ENCODE peak calls at places on chromosome 6, in nine cellular contexts. C is nephron progenitor cell; U is NAMALWA; R is fibroblast of the aortic adventitia; G is naive B cell; D is CD8-positive, alpha-beta T cell; B is 8988T; Z is activated T-helper 1 cell treated with anti-CD3 and anti-CD28 coated beads, Interleukin-2, amount 50 U/mL, for 16 hours; X is HCT116. M is an unnamed sample.

GRCh38 chr6:157059781-157060180 is 263.5 kb downstream of the TMEM242 start:
- DNase-seq in X (no peak), B (no peak), R (no peak), Z (no peak), U (no peak), C (no peak), G (no peak), D (no peak), M (no peak)

GRCh38 chr6:3654436-3654835 is 97.1 kb downstream of the PXDC1 start:
- DNase-seq in R (no peak), C (no peak), D (no peak), X (no peak), G (no peak), B (no peak), U (no peak), Z (no peak), M (no peak)

GRCh38 chr6:81978230-81978629 is 225.7 kb upstream of the TENT5A start:
- DNase-seq in R (no peak), X (no peak), Z (no peak), U (no peak), D (no peak), G (no peak), C (no peak), B (no peak), M (no peak)

GRCh38 chr6:22320750-22321149 is 23.9 kb upstream of the PRL start:
- DNase-seq in C (no peak), X (peak), U (no peak), G (no peak), B (no peak), Z (no peak), D (no peak), R (peak), M (no peak)

GRCh38 chr6:39209360-39209811 is 19.9 kb downstream of the KCNK5 start:
- DNase-seq in C (no peak), X (no peak), R (no peak), B (no peak), D (no peak), U (no peak), Z (no peak), G (no peak), M (no peak)

GRCh38 chr6:53565886-53566285 is 21.0 kb upstream of the GCLC start:
- DNase-seq in X (no peak), B (no peak), D (no peak), C (no peak), G (no peak), Z (no peak), R (peak), U (no peak), M (no peak)

GRCh38 chr6:85287654-85288053 is 162.2 kb upstream of the NT5E start:
- DNase-seq in Z (no peak), X (no peak), B (no peak), D (no peak), C (no peak), G (no peak), U (no peak), R (no peak), M (no peak)

GRCh38 chr6:116316772-116317467 is 37.2 kb upstream of the TSPYL1 start:
- DNase-seq in U (no peak), D (no peak), Z (no peak), C (no peak), R (peak), B (no peak), G (no peak), X (no peak), M (peak)

GRCh38 chr6:1317302-1317815 is 5.5 kb downstream of the FOXQ1 start:
- DNase-seq in Z (no peak), G (no peak), D (no peak), R (no peak), X (no peak), C (no peak), U (no peak), B (no peak), M (no peak)

GRCh38 chr6:157647261-157647915 is 175.7 kb upstream of the SNX9 start:
- DNase-seq in R (no peak), G (no peak), Z (no peak), C (no peak), D (no peak), B (no peak), U (no peak), X (no peak), M (no peak)

GRCh38 chr6:34324738-34325444 is 67.6 kb downstream of the NUDT3 start:
- DNase-seq in C (peak), X (no peak), U (no peak), B (no peak), Z (no peak), R (peak), G (no peak), D (no peak), M (peak)

GRCh38 chr6:149037026-149037734 is 280.3 kb upstream of the TAB2 start:
- DNase-seq in Z (no peak), X (no peak), G (no peak), B (no peak), R (no peak), D (no peak), C (peak), U (no peak), M (no peak)

GRCh38 chr6:132919476-132919875 is 105.1 kb downstream of the RPS12 start:
- DNase-seq in D (no peak), X (no peak), C (no peak), U (no peak), G (no peak), B (no peak), R (peak), Z (no peak), M (no peak)

GRCh38 chr6:146244630-146245143 is 215.8 kb downstream of the GRM1 start:
- DNase-seq in C (no peak), R (no peak), X (no peak), D (no peak), B (no peak), G (no peak), U (no peak), Z (no peak), M (no peak)

GRCh38 chr6:125099211-125100017 is 54.2 kb upstream of the TPD52L1 start:
- DNase-seq in G (peak), B (peak), D (no peak), X (peak), C (peak), R (no peak), U (no peak), Z (no peak), M (peak)

GRCh38 chr6:36911946-36912555 is 26.3 kb downstream of the C6orf89 start:
- DNase-seq in D (no peak), B (no peak), U (no peak), C (no peak), R (no peak), G (peak), X (no peak), Z (no peak), M (peak)

GRCh38 chr6:52547647-52548352 is 29.1 kb downstream of the TRAM2 start:
- DNase-seq in C (no peak), R (peak), X (no peak), Z (no peak), G (no peak), B (no peak), U (no peak), D (no peak), M (peak)

GRCh38 chr6:139330271-139330670 is 38.5 kb upstream of the TXLNB start:
- DNase-seq in G (no peak), B (no peak), D (no peak), U (no peak), X (no peak), Z (no peak), R (no peak), C (no peak), M (no peak)

GRCh38 chr6:126657556-126658129 is 317.7 kb downstream of the CENPW start:
- DNase-seq in Z (no peak), R (peak), G (no peak), U (peak), B (no peak), D (no peak), C (no peak), X (peak), M (peak)

GRCh38 chr6:122494665-122495272 is 23.2 kb upstream of the SERINC1 start:
- DNase-seq in D (no peak), X (no peak), R (no peak), G (no peak), U (no peak), C (no peak), Z (no peak), B (no peak), M (no peak)

GRCh38 chr6:1486387-1486786 is 97.0 kb downstream of the FOXF2 start:
- DNase-seq in Z (no peak), C (no peak), X (no peak), R (no peak), U (no peak), D (no peak), G (no peak), B (no peak), M (no peak)

GRCh38 chr6:71913431-71913830 is 27.1 kb downstream of the RIMS1 start:
- DNase-seq in R (no peak), D (no peak), Z (no peak), G (no peak), X (no peak), C (no peak), U (no peak), B (no peak), M (no peak)

GRCh38 chr6:75171581-75172360 is 34.1 kb downstream of the COL12A1 start:
- DNase-seq in D (no peak), B (no peak), C (no peak), U (no peak), G (no peak), Z (no peak), R (peak), X (no peak), M (no peak)

GRCh38 chr6:40342674-40343230 is 244.4 kb downstream of the LRFN2 start:
- DNase-seq in C (no peak), X (no peak), G (no peak), U (no peak), R (no peak), D (no peak), Z (no peak), B (no peak), M (no peak)

GRCh38 chr6:44116643-44117382 is 10.4 kb downstream of the MRPL14 start:
- DNase-seq in X (no peak), C (no peak), D (no peak), R (peak), G (no peak), Z (no peak), B (no peak), U (no peak), M (peak)

GRCh38 chr6:88380618-88381288 is 214.6 kb upstream of the CNR1 start:
- DNase-seq in G (no peak), B (no peak), Z (no peak), X (no peak), C (no peak), D (no peak), U (no peak), R (peak), M (no peak)

GRCh38 chr6:138004423-138005287 is 102.6 kb downstream of the PERP start:
- DNase-seq in G (peak), C (no peak), B (no peak), U (peak), D (no peak), R (peak), Z (no peak), X (peak), M (peak)

GRCh38 chr6:152634773-152635172 is 2.4 kb downstream of the SYNE1 start:
- DNase-seq in B (no peak), U (no peak), X (no peak), C (no peak), Z (no peak), G (no peak), R (no peak), D (peak), M (no peak)

GRCh38 chr6:118660218-118660569 is 8.8 kb upstream of the CEP85L start:
- DNase-seq in C (no peak), G (no peak), Z (peak), D (peak), R (no peak), B (no peak), U (peak), X (no peak), M (peak)

GRCh38 chr6:166275714-166276166 is 32.5 kb downstream of the PRR18 start:
- DNase-seq in U (peak), B (peak), D (peak), R (peak), X (no peak), C (peak), G (peak), Z (peak), M (peak)

GRCh38 chr6:24274441-24275083 is 83.3 kb downstream of the DCDC2 start:
- DNase-seq in C (no peak), G (no peak), R (peak), D (no peak), U (peak), X (no peak), Z (no peak), B (no peak), M (peak)

GRCh38 chr6:44512868-44513641 is 125.5 kb downstream of the CDC5L start:
- DNase-seq in R (peak), C (no peak), G (no peak), D (no peak), U (peak), B (no peak), X (peak), Z (no peak), M (peak)

GRCh38 chr6:328184-328670 is 35.9 kb downstream of the DUSP22 start:
- DNase-seq in C (no peak), Z (no peak), X (no peak), D (no peak), B (no peak), U (peak), R (peak), G (no peak), M (no peak)

GRCh38 chr6:127177030-127177928 is 58.8 kb downstream of the RSPO3 start:
- DNase-seq in Z (no peak), R (peak), G (no peak), B (no peak), X (no peak), U (no peak), D (no peak), C (no peak), M (no peak)

GRCh38 chr6:25998379-25998778 is 35.8 kb downstream of the TRIM38 start:
- DNase-seq in B (no peak), X (no peak), Z (no peak), R (no peak), G (no peak), C (no peak), U (no peak), D (no peak), M (no peak)

GRCh38 chr6:121912905-121913304 is 477.5 kb downstream of the GJA1 start:
- DNase-seq in B (no peak), X (no peak), G (no peak), C (no peak), R (peak), U (no peak), D (no peak), Z (no peak), M (no peak)

GRCh38 chr6:13763740-13764381 is 50.5 kb downstream of the MCUR1 start:
- DNase-seq in R (no peak), C (no peak), Z (no peak), B (no peak), U (peak), G (no peak), D (no peak), X (no peak), M (no peak)

GRCh38 chr6:6724319-6725119 is 136.0 kb downstream of the LY86 start:
- DNase-seq in D (peak), Z (no peak), R (peak), U (peak), C (peak), G (peak), B (peak), X (peak), M (peak)

M was measured in OCI-M1.